ENCODE peak calls at places on chromosomes 2 and 18, in nine cellular contexts. A is trophoblast cell; X is GM13976; Y is T-helper 17 cell; F is stimulated activated CD4-positive, alpha-beta T cell treated with anti-CD3 and anti-CD28 coated beads, Interleukin-4, amount 100 ng/mL, for 1 hour; J is right cardiac atrium; E is pons; T is astrocyte of the cerebellum; D is uterus. W is an unnamed sample.

GRCh38 chr2:237097326-237097910 is 11.7 kb downstream of the COPS8 start:
- DNase-seq in A (no peak), X (no peak), Y (no peak), F (no peak), J (no peak), E (no peak), T (no peak), D (no peak), W (no peak)

GRCh38 chr2:219087848-219088247 is 27.1 kb upstream of the IHH start:
- DNase-seq in A (no peak), X (no peak), Y (no peak), F (no peak), J (no peak), E (no peak), T (no peak), D (no peak), W (no peak)

GRCh38 chr2:17573085-17573805 is 32.7 kb downstream of the VSNL1 start:
- DNase-seq in A (no peak), X (peak; percentile 34), Y (no peak), F (no peak), J (no peak), E (no peak), T (no peak), D (no peak), W (no peak)

GRCh38 chr2:113283704-113284284 is 5.1 kb upstream of the PAX8 start:
- DNase-seq in A (peak; percentile 95), X (no peak), Y (no peak), F (no peak), J (peak; percentile 64), E (peak; percentile 32), T (peak; percentile 92), D (peak; percentile 68), W (peak; percentile 9)

GRCh38 chr18:55477537-55478300 is 110.3 kb downstream of the TCF4 start:
- DNase-seq in A (peak; percentile 45), X (peak; percentile 37), Y (no peak), F (peak; percentile 4), J (no peak), E (peak; percentile 72), T (peak; percentile 44), D (peak; percentile 42), W (no peak)

GRCh38 chr2:177296047-177296446 is 31.5 kb upstream of the NFE2L2 start:
- DNase-seq in A (peak; percentile 43), X (peak; percentile 63), Y (no peak), F (no peak), J (no peak), E (peak; percentile 58), T (peak; percentile 19), D (no peak), W (no peak)

GRCh38 chr2:28217042-28217740 is 175.5 kb upstream of the FOSL2 start:
- DNase-seq in A (no peak), X (no peak), Y (no peak), F (no peak), J (no peak), E (no peak), T (no peak), D (no peak), W (no peak)

GRCh38 chr18:26057208-26057821 is 33.1 kb downstream of the SS18 start:
- DNase-seq in A (peak; percentile 86), X (no peak), Y (no peak), F (peak; percentile 18), J (no peak), E (no peak), T (no peak), D (no peak), W (no peak)

GRCh38 chr2:43318791-43319190 is 92.4 kb upstream of the ZFP36L2 start:
- DNase-seq in A (no peak), X (no peak), Y (no peak), F (no peak), J (no peak), E (no peak), T (no peak), D (no peak), W (no peak)

GRCh38 chr18:26943906-26944305 is 78.4 kb upstream of the AQP4 start:
- DNase-seq in A (no peak), X (no peak), Y (no peak), F (no peak), J (no peak), E (no peak), T (no peak), D (no peak), W (no peak)

W was measured in occipital lobe.